ENCODE peak calls at places on chromosomes 1 and 21, in four cellular contexts. S is IMR-90, Q is activated B cell treated with CpG ODN at 0.5 μM for 24 hours, L is nephron progenitor cell. E is an unnamed sample.

GRCh38 chr1:161915051-161915503 is 108.6 kb downstream of the OLFML2B start:
- DNase-seq in L (no peak), S (peak; percentile 11), Q (no peak), E (no peak)

GRCh38 chr1:27374687-27375086 is at the start of gene FCN3:
- DNase-seq in L (no peak), S (no peak), Q (no peak), E (no peak)

GRCh38 chr1:11227106-11228077 is 35.0 kb downstream of the MTOR start:
- DNase-seq in L (no peak), S (no peak), Q (no peak), E (no peak)

GRCh38 chr21:29290245-29290644 is 8.5 kb upstream of the BACH1 start:
- DNase-seq in S (no peak), Q (no peak), L (no peak), E (no peak)

GRCh38 chr1:22508991-22509390 is 54.3 kb upstream of the EPHA8 start:
- DNase-seq in L (no peak), S (no peak), Q (no peak), E (no peak)

GRCh38 chr1:10779841-10780240 is 16.6 kb downstream of the CASZ1 start:
- DNase-seq in Q (no peak), L (no peak), S (no peak), E (no peak)

GRCh38 chr1:55035904-55036303 is 3.4 kb upstream of the PCSK9 start:
- DNase-seq in S (no peak), Q (no peak), L (no peak), E (no peak)

GRCh38 chr21:31514598-31514997 is 144.9 kb upstream of the SOD1 start:
- DNase-seq in Q (no peak), L (peak; percentile 16), S (no peak), E (no peak)

GRCh38 chr1:46133181-46133658 is 791 bp upstream of the PIK3R3 start:
- DNase-seq in L (no peak), Q (no peak), S (no peak), E (no peak)

GRCh38 chr1:210098376-210098775 is 134.2 kb upstream of the SERTAD4 start:
- DNase-seq in S (no peak), Q (no peak), L (no peak), E (no peak)

GRCh38 chr1:156445789-156446263 is 54.7 kb downstream of the MEF2D start:
- DNase-seq in L (peak; percentile 89), S (peak; percentile 69), Q (peak; percentile 72), E (peak; percentile 89)

GRCh38 chr1:153277852-153278251 is 18.4 kb downstream of the LORICRIN start:
- DNase-seq in S (no peak), L (peak; percentile 50), Q (peak; percentile 40), E (no peak)
- TF ChIP-seq CTCF in S (peak; percentile 4), L (peak; percentile 48), Q (peak; percentile 27), E (peak; percentile 68)

GRCh38 chr21:39529026-39529425 is 77.3 kb downstream of the SH3BGR start:
- DNase-seq in S (no peak), L (peak; percentile 41), Q (no peak), E (no peak)

GRCh38 chr21:39533545-39534226 is 79.1 kb upstream of the B3GALT5 start:
- DNase-seq in L (no peak), Q (no peak), S (no peak), E (no peak)

GRCh38 chr21:39535646-39536437 is 76.9 kb upstream of the B3GALT5 start:
- DNase-seq in Q (no peak), L (no peak), S (no peak), E (no peak)

GRCh38 chr21:39527664-39528381 is 76.1 kb downstream of the SH3BGR start:
- DNase-seq in L (peak; percentile 22), Q (no peak), S (no peak), E (no peak)

DNA sequence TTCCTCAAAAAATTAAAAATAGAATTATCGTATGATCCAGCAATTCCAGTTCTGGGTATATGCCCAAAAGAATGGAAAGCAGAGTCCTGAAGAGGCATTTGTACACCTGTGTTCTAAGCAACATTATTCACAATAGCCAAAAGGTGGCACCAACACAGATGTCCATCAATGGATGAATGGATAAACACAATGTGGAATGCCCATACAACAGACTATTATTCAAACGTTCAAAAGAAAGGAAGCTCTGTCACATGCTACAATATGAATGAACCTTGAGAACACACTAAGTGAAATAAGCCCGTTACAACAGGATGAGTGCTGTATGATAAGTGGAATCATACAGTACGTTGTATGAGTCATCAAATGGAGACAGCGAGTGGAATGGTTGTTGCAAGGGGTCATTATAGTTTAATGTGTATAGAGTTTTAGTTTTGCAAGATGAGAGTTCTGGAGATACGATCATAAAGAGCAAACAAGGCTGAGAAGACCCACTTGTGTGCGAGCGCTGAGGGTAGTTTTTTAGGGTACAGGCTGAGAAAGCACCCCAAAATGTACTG is 80.1 kb downstream of the SH3BGR start:
- DNase-seq in S (no peak), L (no peak), Q (no peak), E (no peak)
- TF ChIP-seq CTCF in S (no peak), L (no peak), Q (no peak), E (no peak)

GRCh38 chr1:203403586-203403985 is 52.7 kb upstream of the FMOD start:
- DNase-seq in L (no peak), S (no peak), Q (no peak), E (no peak)
- TF ChIP-seq CTCF in L (no peak), S (no peak), Q (no peak), E (no peak)

GRCh38 chr1:32892368-32893197 is 6.3 kb downstream of the HPCA start:
- DNase-seq in S (no peak), L (peak; percentile 74), Q (peak; percentile 46), E (no peak)
- TF ChIP-seq CTCF in S (peak; percentile 70), L (peak; percentile 56), Q (no peak), E (peak; percentile 92)

GRCh38 chr1:151166506-151166956 is 587 bp downstream of the SCNM1 start:
- DNase-seq in S (peak; percentile 73), Q (no peak), L (peak; percentile 24), E (no peak)
- TF ChIP-seq CTCF in S (no peak), Q (no peak), L (no peak), E (no peak)

GRCh38 chr1:229124471-229125198 is 146.3 kb upstream of the RAB4A start:
- DNase-seq in L (no peak), Q (no peak), S (no peak), E (no peak)
- TF ChIP-seq CTCF in L (no peak), Q (no peak), S (no peak), E (no peak)